ENCODE peak calls at places on chromosomes 5 and 9, in ten cellular contexts. C is GM23248; J is T-helper 9 cell; Z is activated CD4-positive, alpha-beta T cell treated with anti-CD3 and anti-CD28 coated beads for 48 hours; U is AG04450; I is GM12891; Q is NCI-H345; K is non-pigmented ciliary epithelial cell; B is AG08396; R is SJSA1. O is an unnamed sample.
A peak's percentile ranks its signal among the peaks of the same experiment; 100 is the strongest.

GRCh38 chr9:89812556-89813181 is 207.9 kb downstream of the GADD45G start:
- DNase-seq in Q (no peak), C (no peak), R (no peak), B (no peak), Z (no peak), I (no peak), U (no peak), J (no peak), K (no peak), O (no peak)

GRCh38 chr5:135944967-135945560 is 9.7 kb downstream of the LECT2 start:
- DNase-seq in C (peak; percentile 88), J (peak; percentile 6), Z (peak; percentile 28), K (peak; percentile 67), Q (peak; percentile 86), U (peak; percentile 74), B (peak; percentile 51), R (peak; percentile 76), I (no peak), O (peak; percentile 84)

GRCh38 chr9:113620377-113621161 is 157.0 kb downstream of the RGS3 start:
- DNase-seq in U (peak; percentile 76), J (no peak), I (no peak), Q (peak; percentile 26), Z (peak; percentile 74), B (peak; percentile 84), C (peak; percentile 88), K (peak; percentile 83), R (peak; percentile 93), O (no peak)

GRCh38 chr5:172064766-172065165 is 58.3 kb upstream of the FBXW11 start:
- DNase-seq in U (no peak), Q (no peak), C (no peak), R (no peak), I (no peak), K (no peak), Z (no peak), B (no peak), J (no peak), O (no peak)

GRCh38 chr5:62268239-62268638 is 37.8 kb upstream of the KIF2A start:
- DNase-seq in C (no peak), J (no peak), I (no peak), B (no peak), Z (no peak), R (no peak), U (no peak), Q (peak; percentile 25), K (no peak), O (no peak)

GRCh38 chr9:134294228-134295071 is 31.8 kb upstream of the RXRA start:
- DNase-seq in Q (no peak), R (peak; percentile 31), K (no peak), I (no peak), Z (no peak), J (no peak), U (no peak), B (peak; percentile 64), C (peak; percentile 73), O (no peak)

GRCh38 chr9:20760246-20760901 is 76.3 kb downstream of the FOCAD start:
- DNase-seq in J (no peak), Z (no peak), R (no peak), U (no peak), I (no peak), K (no peak), Q (no peak), C (no peak), B (no peak), O (peak; percentile 53)

GRCh38 chr9:38434833-38435232 is 10.6 kb upstream of the IGFBPL1 start:
- DNase-seq in J (no peak), Q (no peak), K (no peak), B (no peak), I (no peak), C (peak; percentile 32), R (no peak), U (no peak), Z (no peak), O (peak; percentile 32)

GRCh38 chr5:176609724-176610429 is at the start of gene GPRIN1:
- DNase-seq in Q (peak; percentile 84), B (peak; percentile 98), U (no peak), K (no peak), R (peak; percentile 76), Z (peak; percentile 69), I (peak; percentile 97), C (peak; percentile 80), J (peak; percentile 39), O (peak; percentile 76)

GRCh38 chr5:167602077-167602476 is 689.4 kb upstream of the WWC1 start:
- DNase-seq in Z (no peak), U (no peak), J (no peak), R (no peak), K (no peak), Q (no peak), C (peak; percentile 54), I (no peak), B (no peak), O (no peak)

GRCh38 chr5:138148811-138149210 is 9.6 kb upstream of the NME5 start:
- DNase-seq in J (no peak), K (no peak), C (peak; percentile 90), Q (no peak), B (no peak), I (no peak), U (no peak), R (peak; percentile 20), Z (no peak), O (no peak)

GRCh38 chr9:133632806-133633680 is 3.1 kb upstream of the DBH start:
- DNase-seq in B (no peak), J (no peak), Z (no peak), I (no peak), C (no peak), Q (peak; percentile 78), K (no peak), U (no peak), R (no peak), O (no peak)

GRCh38 chr5:132334812-132335211 is 34.7 kb upstream of the SLC22A5 start:
- DNase-seq in J (no peak), C (no peak), U (no peak), B (no peak), Z (no peak), I (no peak), Q (no peak), R (no peak), K (no peak), O (no peak)

GRCh38 chr9:129569506-129570449 is 51.1 kb downstream of the C9orf50 start:
- DNase-seq in C (peak; percentile 62), Z (no peak), Q (no peak), K (no peak), R (no peak), J (no peak), U (no peak), B (peak; percentile 41), I (no peak), O (peak; percentile 8)